ENCODE peak calls at places on chromosomes 1 and 21, in six cellular contexts. One of them, this sample, is unnamed.

GRCh38 chr1:89453123-89453972 is 71.3 kb upstream of the LRRC8B start:
- DNase-seq in heart left ventricle: no peak
- DNase-seq in HCEC 1CT: no peak
- DNase-seq in progenitor cell of endocrine pancreas: no peak
- DNase-seq in cerebellum: no peak
- DNase-seq in neural crest cell: no peak
- DNase-seq in this sample: no peak

GRCh38 chr1:231487019-231487418 is 41.5 kb upstream of the TSNAX start:
- DNase-seq in progenitor cell of endocrine pancreas: no peak
- DNase-seq in HCEC 1CT: peak
- DNase-seq in cerebellum: no peak
- DNase-seq in neural crest cell: no peak
- DNase-seq in heart left ventricle: no peak
- DNase-seq in this sample: no peak

GRCh38 chr1:189212606-189213005 is 1265.1 kb downstream of the BRINP3 start:
- DNase-seq in heart left ventricle: no peak
- DNase-seq in HCEC 1CT: no peak
- DNase-seq in neural crest cell: no peak
- DNase-seq in cerebellum: no peak
- DNase-seq in progenitor cell of endocrine pancreas: no peak
- DNase-seq in this sample: no peak

GRCh38 chr21:21559285-21560045 is 561.3 kb downstream of the NCAM2 start:
- DNase-seq in HCEC 1CT: no peak
- DNase-seq in progenitor cell of endocrine pancreas: no peak
- DNase-seq in cerebellum: no peak
- DNase-seq in neural crest cell: no peak
- DNase-seq in heart left ventricle: no peak
- DNase-seq in this sample: no peak

GRCh38 chr1:33047839-33048305 is 11.2 kb upstream of the AK2 start:
- DNase-seq in heart left ventricle: no peak
- DNase-seq in progenitor cell of endocrine pancreas: no peak
- DNase-seq in HCEC 1CT: peak
- DNase-seq in cerebellum: no peak
- DNase-seq in neural crest cell: no peak
- DNase-seq in this sample: no peak

GRCh38 chr1:32303997-32304622 is 12.2 kb downstream of the HDAC1 start:
- DNase-seq in progenitor cell of endocrine pancreas: no peak
- DNase-seq in HCEC 1CT: no peak
- DNase-seq in neural crest cell: no peak
- DNase-seq in heart left ventricle: no peak
- DNase-seq in cerebellum: no peak
- DNase-seq in this sample: no peak

GRCh38 chr1:48930011-48930410 is 153.3 kb upstream of the BEND5 start:
- DNase-seq in neural crest cell: no peak
- DNase-seq in cerebellum: no peak
- DNase-seq in heart left ventricle: no peak
- DNase-seq in HCEC 1CT: no peak
- DNase-seq in progenitor cell of endocrine pancreas: no peak
- DNase-seq in this sample: no peak

GRCh38 chr1:67749844-67750689 is 65.1 kb downstream of the GADD45A start:
- DNase-seq in heart left ventricle: no peak
- DNase-seq in progenitor cell of endocrine pancreas: no peak
- DNase-seq in HCEC 1CT: peak
- DNase-seq in cerebellum: no peak
- DNase-seq in neural crest cell: no peak
- DNase-seq in this sample: no peak

This sample was measured in cerebellar cortex.